ENCODE peak calls at places on chromosomes 13 and 19, in six cellular contexts. V, Q, P, S, C and Y are unnamed samples.
A peak's percentile ranks its signal among the peaks of the same experiment; 100 is the strongest.

GRCh38 chr13:98390086-98390697 is 186.7 kb downstream of the STK24 start:
- DNase-seq in C (peak; percentile 20), V (no peak), Q (no peak), P (no peak), S (peak; percentile 20), Y (no peak)

GRCh38 chr13:48448963-48449614 is 36.2 kb upstream of the LPAR6 start:
- DNase-seq in C (peak; percentile 64), P (no peak), V (no peak), S (peak; percentile 80), Q (no peak), Y (no peak)

GRCh38 chr13:60260440-60260839 is 96.7 kb upstream of the DIAPH3 start:
- DNase-seq in S (no peak), V (no peak), P (no peak), C (no peak), Q (no peak), Y (no peak)

GRCh38 chr19:18060472-18060871 is 26.3 kb downstream of the IL12RB1 start:
- DNase-seq in Q (no peak), V (no peak), S (no peak), C (no peak), P (no peak), Y (no peak)

GRCh38 chr13:59340151-59340550 is 823.6 kb downstream of the DIAPH3 start:
- DNase-seq in C (no peak), P (no peak), S (no peak), Q (no peak), V (no peak), Y (no peak)

GRCh38 chr13:43020794-43021193 is 2.6 kb upstream of the DNAJC15 start:
- DNase-seq in V (no peak), S (no peak), Q (no peak), C (no peak), P (no peak), Y (no peak)

GRCh38 chr13:112893570-112894422 is 75.2 kb upstream of the MCF2L start:
- DNase-seq in S (peak; percentile 21), V (no peak), Q (no peak), C (no peak), P (no peak), Y (no peak)

GRCh38 chr13:40666905-40667621 is 622 bp upstream of the FOXO1 start:
- DNase-seq in V (no peak), C (no peak), Q (peak; percentile 43), S (no peak), P (peak; percentile 36), Y (no peak)

GRCh38 chr19:54606230-54606629 is 12.8 kb downstream of the LILRA1 start:
- DNase-seq in V (no peak), Q (no peak), S (no peak), P (no peak), C (no peak), Y (no peak)

GRCh38 chr19:32302778-32303177 is 42.6 kb upstream of the ZNF507 start:
- DNase-seq in V (no peak), C (no peak), Q (no peak), P (no peak), S (no peak), Y (no peak)

GRCh38 chr19:15456441-15456840 is 6.7 kb upstream of the WIZ start:
- DNase-seq in S (no peak), Q (no peak), C (no peak), V (no peak), P (no peak), Y (no peak)

GRCh38 chr19:13060233-13060963 is 42.3 kb downstream of the LYL1 start:
- DNase-seq in C (peak; percentile 43), V (no peak), S (no peak), Q (no peak), P (peak; percentile 64), Y (no peak)

GRCh38 chr13:87907202-87907601 is 236.0 kb downstream of the SLITRK5 start:
- DNase-seq in S (no peak), Q (no peak), C (no peak), P (no peak), V (no peak), Y (no peak)

GRCh38 chr13:21825801-21826200 is 154.9 kb downstream of the FGF9 start:
- DNase-seq in S (peak; percentile 18), V (no peak), P (no peak), Q (no peak), C (no peak), Y (no peak)

GRCh38 chr13:112170823-112171569 is 104.0 kb downstream of the SOX1 start:
- DNase-seq in S (no peak), Q (no peak), P (no peak), C (no peak), V (no peak), Y (no peak)

GRCh38 chr19:50580970-50581636 is 12.9 kb upstream of the LRRC4B start:
- DNase-seq in Q (no peak), C (no peak), V (no peak), S (no peak), P (no peak), Y (no peak)

GRCh38 chr19:56309511-56310185 is 5.0 kb downstream of the ZSCAN5A start:
- DNase-seq in C (peak; percentile 8), Q (no peak), S (peak; percentile 4), V (no peak), P (peak; percentile 41), Y (no peak)

GRCh38 chr13:108984251-108984920 is 355.0 kb downstream of the MYO16 start:
- DNase-seq in C (no peak), V (no peak), Q (no peak), P (no peak), S (no peak), Y (no peak)

GRCh38 chr13:108985166-108985565 is 355.8 kb downstream of the MYO16 start:
- DNase-seq in P (no peak), V (no peak), Q (no peak), S (no peak), C (peak; percentile 56), Y (no peak)

GRCh38 chr13:108983273-108983672 is 353.9 kb downstream of the MYO16 start:
- DNase-seq in C (no peak), V (no peak), P (no peak), S (no peak), Q (no peak), Y (no peak)

GRCh38 chr13:108987488-108987887 is 358.1 kb downstream of the MYO16 start:
- DNase-seq in Q (no peak), P (no peak), C (peak; percentile 46), V (no peak), S (peak; percentile 62), Y (no peak)

DNA sequence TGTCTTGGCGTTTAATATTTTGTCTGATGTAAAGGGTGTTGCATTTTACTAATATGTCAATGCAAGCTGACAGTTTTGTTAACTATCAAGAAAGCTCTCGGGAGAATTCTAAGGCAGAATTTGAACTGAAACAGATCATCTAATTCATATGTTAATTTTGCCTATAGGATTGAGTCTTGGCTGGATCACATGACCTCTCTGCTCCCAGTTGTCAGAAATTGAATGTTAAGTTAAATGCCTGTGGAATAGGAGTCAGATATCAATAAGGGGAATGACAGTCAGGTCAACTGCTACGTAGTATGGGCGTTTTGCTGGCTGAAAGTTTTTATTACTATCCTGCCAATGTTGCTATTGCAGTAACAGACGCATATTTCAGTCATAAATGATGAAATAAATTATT is 358.5 kb downstream of the MYO16 start:
- DNase-seq in V (no peak), P (no peak), Q (no peak), S (no peak), C (no peak), Y (no peak)
- H3K4me3 ChIP-seq in V (no peak overlapping the region), P (no peak overlapping the region), Q (no peak overlapping the region), S (no peak overlapping the region), C (no peak overlapping the region), Y (no peak overlapping the region)

DNA sequence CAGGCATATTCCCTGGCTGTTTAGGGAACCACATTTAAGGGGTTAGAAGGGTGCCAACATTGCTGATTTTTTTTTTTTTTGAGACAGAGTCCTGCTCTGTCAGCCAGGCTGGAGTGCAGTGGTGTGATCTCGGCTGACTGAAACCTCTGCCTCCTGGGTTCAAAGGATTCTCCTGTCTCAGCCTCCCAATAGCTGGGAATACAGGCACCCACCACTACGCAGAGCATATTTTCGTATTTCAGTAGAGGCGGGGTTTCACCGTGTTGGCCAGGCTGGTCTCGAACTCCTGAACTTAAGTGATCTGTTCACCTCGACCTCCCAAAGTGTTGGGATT is 7.8 kb upstream of the CRX start:
- DNase-seq in P (no peak), S (no peak), C (no peak), Q (no peak), V (no peak), Y (no peak)
- TF ChIP-seq CTCF in P (no peak), S (no peak), C (no peak), Q (no peak), V (no peak), Y (no peak)

GRCh38 chr19:45847661-45848060 is 15.3 kb downstream of the SYMPK start:
- DNase-seq in Q (no peak), S (no peak), V (no peak), P (no peak), C (no peak), Y (no peak)

GRCh38 chr19:45842198-45842597 is 20.7 kb downstream of the SYMPK start:
- DNase-seq in P (no peak), S (no peak), V (no peak), Q (no peak), C (no peak), Y (no peak)
- H3K36me3 ChIP-seq in P (peaks cover 100% of the 10 kb centered on the region), S (peaks cover 57% of the 10 kb centered on the region), V (no peaks in the 10 kb centered on the region), Q (peaks cover 5% of the 10 kb centered on the region), C (peaks cover 20% of the 10 kb centered on the region), Y (peaks cover 68% of the 10 kb centered on the region)

GRCh38 chr19:4508698-4509097 is 9.6 kb downstream of the PLIN4 start:
- DNase-seq in Q (no peak), V (no peak), S (no peak), P (no peak), C (no peak), Y (no peak)
- H3K4me3 ChIP-seq in Q (no peak overlapping the region), V (no peak overlapping the region), S (no peak overlapping the region), P (no peak overlapping the region), C (no peak overlapping the region), Y (no peak overlapping the region)

GRCh38 chr19:47228937-47229673 is 1.9 kb downstream of the BBC3 start:
- DNase-seq in P (no peak), C (peak; percentile 46), Q (peak; percentile 31), S (peak; percentile 61), V (no peak), Y (no peak)

GRCh38 chr19:47227347-47228167 is 3.4 kb downstream of the BBC3 start:
- DNase-seq in C (peak; percentile 92), S (peak; percentile 94), P (peak; percentile 93), V (no peak), Q (peak; percentile 94), Y (peak; percentile 74)

GRCh38 chr19:47226426-47227346 is 4.3 kb downstream of the BBC3 start:
- DNase-seq in V (no peak), S (peak; percentile 67), C (peak; percentile 62), Q (peak; percentile 95), P (peak; percentile 89), Y (peak; percentile 39)

GRCh38 chr19:47228168-47228936 is 2.6 kb downstream of the BBC3 start:
- DNase-seq in Q (peak; percentile 76), C (no peak), V (no peak), S (peak; percentile 17), P (peak; percentile 52), Y (no peak)

DNA sequence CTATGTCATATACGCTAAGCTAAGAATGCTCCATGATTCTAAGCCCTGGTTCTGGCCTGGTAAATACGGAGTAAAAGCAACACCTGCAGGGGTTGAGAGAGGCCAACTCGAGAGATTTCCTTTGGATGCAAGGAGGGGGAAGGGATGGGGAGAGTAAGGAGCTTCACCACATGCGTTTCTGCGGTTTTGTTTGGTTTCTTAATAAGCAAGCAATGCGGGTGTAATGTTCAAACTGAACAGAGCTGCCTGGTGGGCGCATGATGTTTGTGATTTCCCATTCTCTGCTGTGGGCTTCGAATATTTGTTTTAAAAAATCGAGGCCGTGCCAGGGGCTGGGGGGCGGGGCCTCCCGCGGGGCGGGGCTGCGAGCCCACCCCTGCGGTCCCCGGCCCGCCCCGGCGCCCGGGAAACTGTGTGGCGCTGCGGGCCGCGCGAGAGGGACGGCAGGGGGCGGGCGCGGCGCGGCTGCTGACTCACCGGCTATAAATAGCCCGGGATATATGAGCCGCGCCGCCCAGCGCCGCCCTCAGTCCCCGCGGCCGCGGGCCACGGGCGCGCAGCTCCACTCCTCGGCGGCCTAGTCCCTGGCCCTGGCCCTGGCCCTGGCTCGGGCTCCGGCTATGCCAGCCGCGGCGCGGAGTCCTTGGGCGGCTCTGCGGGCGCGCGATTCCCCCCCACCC is 5.1 kb downstream of the BBC3 start:
- DNase-seq in P (peak; percentile 89), S (peak; percentile 84), V (no peak), C (peak; percentile 79), Q (peak; percentile 87), Y (peak; percentile 33)
- TF ChIP-seq CTCF in P (peak; percentile 64), S (peak; percentile 39), V (peak; percentile 15), C (no peak), Q (peak; percentile 68), Y (peak; percentile 29)